ENCODE peak calls at places on chromosomes 1 and 21, in ten cellular contexts. N is GOT3; R is Caki2; J is amniotic epithelial cell; P is activated CD8-positive, alpha-beta memory T cell treated with anti-CD3 and anti-CD28 coated beads for 24 hours; S is HFF-Myc; O is NCI-H1436; G is choroid plexus epithelial cell; Q is ovary; K is pancreas. L is an unnamed sample.

GRCh38 chr1:240027059-240027462 is 64.6 kb upstream of the FMN2 start:
- DNase-seq in Q (no peak), S (no peak), N (no peak), P (no peak), J (peak; percentile 46), G (peak; percentile 72), R (peak; percentile 45), K (no peak), O (peak; percentile 62), L (peak; percentile 55)

GRCh38 chr1:186780081-186780480 is 48.7 kb upstream of the PLA2G4A start:
- DNase-seq in P (no peak), O (no peak), R (no peak), Q (no peak), S (no peak), G (no peak), J (no peak), K (no peak), N (no peak), L (no peak)

GRCh38 chr1:30354410-30354809 is 369.0 kb downstream of the MATN1 start:
- DNase-seq in K (no peak), O (no peak), Q (no peak), G (no peak), R (no peak), N (no peak), J (no peak), S (no peak), P (no peak), L (no peak)

GRCh38 chr1:226452981-226453380 is 45.1 kb upstream of the PARP1 start:
- DNase-seq in S (no peak), G (no peak), P (no peak), R (no peak), J (no peak), N (no peak), O (peak; percentile 33), K (no peak), Q (no peak), L (no peak)

GRCh38 chr1:205199090-205199930 is 12.2 kb downstream of the DSTYK start:
- DNase-seq in S (peak; percentile 61), G (peak; percentile 37), K (no peak), O (no peak), N (no peak), R (no peak), Q (no peak), J (peak; percentile 53), P (peak; percentile 72), L (no peak)

GRCh38 chr1:37239225-37239740 is 205.0 kb upstream of the GRIK3 start:
- DNase-seq in P (no peak), G (no peak), J (no peak), S (no peak), R (no peak), Q (no peak), O (no peak), N (no peak), K (no peak), L (no peak)

GRCh38 chr1:86788300-86789206 is 84.2 kb downstream of the SH3GLB1 start:
- DNase-seq in P (no peak), N (no peak), G (peak; percentile 84), R (peak; percentile 84), O (no peak), J (peak; percentile 96), S (no peak), Q (no peak), K (no peak), L (no peak)

GRCh38 chr1:94255476-94255875 is 18.1 kb upstream of the ARHGAP29 start:
- DNase-seq in R (no peak), J (no peak), G (no peak), P (no peak), N (no peak), K (no peak), S (no peak), O (no peak), Q (no peak), L (no peak)

GRCh38 chr1:205950280-205950679 is 7.0 kb upstream of the SLC26A9 start:
- DNase-seq in Q (no peak), J (peak; percentile 27), O (no peak), S (no peak), N (peak; percentile 43), G (peak; percentile 9), P (no peak), K (peak; percentile 80), R (no peak), L (no peak)

GRCh38 chr1:185917646-185918045 is 183.5 kb downstream of the HMCN1 start:
- DNase-seq in G (peak; percentile 79), K (no peak), S (peak; percentile 25), N (no peak), J (peak; percentile 79), R (peak; percentile 32), Q (no peak), P (no peak), O (no peak), L (peak; percentile 47)

GRCh38 chr1:25771246-25772114 is 28.5 kb upstream of the SELENON start:
- DNase-seq in S (no peak), P (no peak), O (no peak), G (no peak), J (peak; percentile 26), K (peak; percentile 90), N (no peak), Q (no peak), R (peak; percentile 80), L (no peak)

GRCh38 chr21:28089599-28090421 is 902.9 kb downstream of the LTN1 start:
- DNase-seq in J (no peak), P (no peak), S (no peak), Q (no peak), N (no peak), G (no peak), R (peak; percentile 91), O (no peak), K (no peak), L (no peak)

GRCh38 chr1:41726899-41727748 is 191.6 kb downstream of the HIVEP3 start:
- DNase-seq in S (no peak), Q (no peak), O (no peak), P (peak; percentile 71), R (no peak), G (no peak), N (no peak), K (no peak), J (no peak), L (peak; percentile 96)

GRCh38 chr1:236044346-236044745 is 20.5 kb downstream of the NID1 start:
- DNase-seq in K (no peak), S (no peak), P (no peak), Q (no peak), O (no peak), J (no peak), G (no peak), R (no peak), N (no peak), L (no peak)

GRCh38 chr1:154453577-154454352 is 48.3 kb upstream of the TDRD10 start:
- DNase-seq in N (no peak), K (no peak), G (peak; percentile 75), Q (no peak), S (peak; percentile 45), O (no peak), R (no peak), P (no peak), J (no peak), L (no peak)

GRCh38 chr1:29282924-29283803 is 46.8 kb downstream of the PTPRU start:
- DNase-seq in R (peak; percentile 97), K (no peak), J (peak; percentile 97), N (no peak), Q (peak; percentile 58), G (peak; percentile 78), S (no peak), O (peak; percentile 14), P (no peak), L (peak; percentile 30)

GRCh38 chr1:87330954-87331318 is 2.3 kb downstream of the LMO4 start:
- DNase-seq in R (no peak), O (no peak), K (no peak), P (no peak), N (no peak), S (no peak), Q (no peak), G (no peak), J (no peak), L (no peak)

GRCh38 chr1:53346007-53346813 is 18.3 kb upstream of the LRP8 start:
- DNase-seq in Q (no peak), R (no peak), G (no peak), O (no peak), K (no peak), S (no peak), P (no peak), J (no peak), N (no peak), L (no peak)

GRCh38 chr1:104467590-104467989 is 717.9 kb downstream of the AMY1C start:
- DNase-seq in R (no peak), K (no peak), S (no peak), O (no peak), J (no peak), G (no peak), P (no peak), Q (no peak), N (no peak), L (peak; percentile 75)

GRCh38 chr21:42338730-42339715 is 11.8 kb downstream of the TFF2 start:
- DNase-seq in J (no peak), R (no peak), N (no peak), S (no peak), G (no peak), Q (no peak), O (no peak), K (no peak), P (peak; percentile 55), L (no peak)

GRCh38 chr1:153774780-153775431 is at the start of gene SLC27A3:
- DNase-seq in P (no peak), S (no peak), J (no peak), G (peak; percentile 37), K (peak; percentile 69), Q (peak; percentile 87), N (no peak), O (peak; percentile 46), R (peak; percentile 70), L (no peak)

GRCh38 chr1:159040206-159040605 is 30.5 kb downstream of the IFI16 start:
- DNase-seq in O (no peak), J (peak; percentile 72), K (no peak), R (no peak), P (no peak), S (no peak), N (no peak), Q (no peak), G (peak; percentile 75), L (no peak)

GRCh38 chr1:235139315-235139714 is 10.7 kb upstream of the TOMM20 start:
- DNase-seq in N (no peak), Q (no peak), O (no peak), S (no peak), R (no peak), G (no peak), P (peak; percentile 38), K (no peak), J (no peak), L (no peak)

GRCh38 chr1:42927274-42927841 is 31.3 kb downstream of the SLC2A1 start:
- DNase-seq in K (no peak), J (no peak), R (no peak), Q (no peak), P (no peak), N (no peak), S (no peak), O (no peak), G (no peak), L (no peak)

GRCh38 chr1:1910651-1911389 is 4.2 kb upstream of the CALML6 start:
- DNase-seq in G (no peak), P (no peak), O (no peak), S (no peak), N (no peak), Q (peak; percentile 49), R (no peak), K (peak; percentile 46), J (no peak), L (no peak)

GRCh38 chr1:64822621-64823020 is 77.7 kb downstream of the RAVER2 start:
- DNase-seq in R (no peak), Q (no peak), K (no peak), G (peak; percentile 51), P (no peak), O (no peak), J (peak; percentile 45), S (no peak), N (no peak), L (no peak)

GRCh38 chr1:115706774-115707425 is 61.6 kb downstream of the CASQ2 start:
- DNase-seq in J (peak; percentile 66), K (no peak), N (no peak), R (peak; percentile 15), S (no peak), Q (no peak), G (peak; percentile 86), O (peak; percentile 56), P (no peak), L (peak; percentile 8)

GRCh38 chr1:71986181-71986580 is 296.2 kb downstream of the NEGR1 start:
- DNase-seq in O (no peak), S (no peak), K (no peak), P (no peak), G (no peak), R (no peak), J (peak; percentile 11), Q (no peak), N (no peak), L (no peak)

L was measured in MM.1S.